ENCODE peak calls at places on chromosome 6, in ten cellular contexts. One of them, this sample, is unnamed.

GRCh38 chr6:148758492-148758891 is 11.7 kb downstream of the UST start:
- DNase-seq in activated CD4-positive, alpha-beta T cell treated with anti-CD3 and anti-CD28 coated beads, Interleukin-2, amount 50 U/mL, for 4 hours: no peak
- DNase-seq in Ammon's horn: peak
- DNase-seq in heart left ventricle: peak
- DNase-seq in effector CD4-positive, alpha-beta T cell: no peak
- DNase-seq in NCI-H1092: no peak
- DNase-seq in hepatocyte: no peak
- DNase-seq in PC-9: no peak
- DNase-seq in iris pigment epithelial cell: no peak
- DNase-seq in sciatic nerve: no peak
- DNase-seq in this sample: no peak

GRCh38 chr6:157398151-157398550 is 17.2 kb downstream of the ZDHHC14 start:
- DNase-seq in activated CD4-positive, alpha-beta T cell treated with anti-CD3 and anti-CD28 coated beads, Interleukin-2, amount 50 U/mL, for 4 hours: no peak
- DNase-seq in Ammon's horn: no peak
- DNase-seq in heart left ventricle: no peak
- DNase-seq in effector CD4-positive, alpha-beta T cell: no peak
- DNase-seq in NCI-H1092: no peak
- DNase-seq in hepatocyte: no peak
- DNase-seq in PC-9: no peak
- DNase-seq in iris pigment epithelial cell: no peak
- DNase-seq in sciatic nerve: no peak
- DNase-seq in this sample: no peak

GRCh38 chr6:44381739-44382138 is 5.8 kb upstream of the CDC5L start:
- DNase-seq in activated CD4-positive, alpha-beta T cell treated with anti-CD3 and anti-CD28 coated beads, Interleukin-2, amount 50 U/mL, for 4 hours: no peak
- DNase-seq in Ammon's horn: peak
- DNase-seq in heart left ventricle: peak
- DNase-seq in effector CD4-positive, alpha-beta T cell: no peak
- DNase-seq in NCI-H1092: no peak
- DNase-seq in hepatocyte: no peak
- DNase-seq in PC-9: no peak
- DNase-seq in iris pigment epithelial cell: peak
- DNase-seq in sciatic nerve: no peak
- DNase-seq in this sample: peak

GRCh38 chr6:80720824-80721223 is 614.4 kb downstream of the BCKDHB start:
- DNase-seq in activated CD4-positive, alpha-beta T cell treated with anti-CD3 and anti-CD28 coated beads, Interleukin-2, amount 50 U/mL, for 4 hours: no peak
- DNase-seq in Ammon's horn: no peak
- DNase-seq in heart left ventricle: no peak
- DNase-seq in effector CD4-positive, alpha-beta T cell: no peak
- DNase-seq in NCI-H1092: no peak
- DNase-seq in hepatocyte: no peak
- DNase-seq in PC-9: no peak
- DNase-seq in iris pigment epithelial cell: no peak
- DNase-seq in sciatic nerve: no peak
- DNase-seq in this sample: no peak

GRCh38 chr6:152096863-152097496 is 289.5 kb downstream of the ESR1 start:
- DNase-seq in activated CD4-positive, alpha-beta T cell treated with anti-CD3 and anti-CD28 coated beads, Interleukin-2, amount 50 U/mL, for 4 hours: no peak
- DNase-seq in Ammon's horn: no peak
- DNase-seq in heart left ventricle: no peak
- DNase-seq in effector CD4-positive, alpha-beta T cell: no peak
- DNase-seq in NCI-H1092: no peak
- DNase-seq in hepatocyte: no peak
- DNase-seq in PC-9: no peak
- DNase-seq in iris pigment epithelial cell: peak
- DNase-seq in sciatic nerve: no peak
- DNase-seq in this sample: peak

GRCh38 chr6:106411034-106411433 is 50.5 kb downstream of the CRYBG1 start:
- DNase-seq in activated CD4-positive, alpha-beta T cell treated with anti-CD3 and anti-CD28 coated beads, Interleukin-2, amount 50 U/mL, for 4 hours: no peak
- DNase-seq in Ammon's horn: no peak
- DNase-seq in heart left ventricle: no peak
- DNase-seq in effector CD4-positive, alpha-beta T cell: no peak
- DNase-seq in NCI-H1092: no peak
- DNase-seq in hepatocyte: peak
- DNase-seq in PC-9: no peak
- DNase-seq in iris pigment epithelial cell: no peak
- DNase-seq in sciatic nerve: no peak
- DNase-seq in this sample: no peak

GRCh38 chr6:48486876-48487275 is 375.9 kb upstream of the PTCHD4 start:
- DNase-seq in activated CD4-positive, alpha-beta T cell treated with anti-CD3 and anti-CD28 coated beads, Interleukin-2, amount 50 U/mL, for 4 hours: no peak
- DNase-seq in Ammon's horn: no peak
- DNase-seq in heart left ventricle: no peak
- DNase-seq in effector CD4-positive, alpha-beta T cell: no peak
- DNase-seq in NCI-H1092: no peak
- DNase-seq in hepatocyte: no peak
- DNase-seq in PC-9: no peak
- DNase-seq in iris pigment epithelial cell: no peak
- DNase-seq in sciatic nerve: no peak
- DNase-seq in this sample: no peak

GRCh38 chr6:16544006-16544405 is 217.3 kb downstream of the ATXN1 start:
- DNase-seq in activated CD4-positive, alpha-beta T cell treated with anti-CD3 and anti-CD28 coated beads, Interleukin-2, amount 50 U/mL, for 4 hours: no peak
- DNase-seq in Ammon's horn: no peak
- DNase-seq in heart left ventricle: peak
- DNase-seq in effector CD4-positive, alpha-beta T cell: no peak
- DNase-seq in NCI-H1092: no peak
- DNase-seq in hepatocyte: no peak
- DNase-seq in PC-9: no peak
- DNase-seq in iris pigment epithelial cell: peak
- DNase-seq in sciatic nerve: no peak
- DNase-seq in this sample: peak

This sample was measured in adipocyte.